ENCODE peak calls at places on chromosomes 2 and 18, in five cellular contexts. O, N, V, X and E are unnamed samples.

GRCh38 chr2:165681841-165682240 is 112.2 kb downstream of the GALNT3 start:
- DNase-seq in O (no peak), N (no peak), V (no peak), X (no peak), E (no peak)

GRCh38 chr2:240433973-240434727 is 1.3 kb upstream of the GPC1 start:
- DNase-seq in O (peak), N (peak), V (no peak), X (no peak), E (peak)

GRCh38 chr2:148660999-148661398 is 16.4 kb downstream of the EPC2 start:
- DNase-seq in O (no peak), N (no peak), V (no peak), X (no peak), E (no peak)

GRCh38 chr2:28332696-28333095 is 60.0 kb upstream of the FOSL2 start:
- DNase-seq in O (no peak), N (no peak), V (no peak), X (no peak), E (no peak)

GRCh38 chr2:190202604-190203003 is 117.0 kb downstream of the HIBCH start:
- DNase-seq in O (no peak), N (no peak), V (no peak), X (no peak), E (no peak)

GRCh38 chr2:54081574-54081973 is 33.8 kb upstream of the ACYP2 start:
- DNase-seq in O (no peak), N (no peak), V (peak), X (no peak), E (peak)

GRCh38 chr2:43226955-43227829 is 786 bp upstream of the ZFP36L2 start:
- DNase-seq in O (peak), N (peak), V (peak), X (peak), E (peak)

GRCh38 chr2:230418341-230419016 is 2.5 kb downstream of the SP100 start:
- DNase-seq in O (peak), N (no peak), V (no peak), X (no peak), E (no peak)

GRCh38 chr2:128623776-128624424 is 305.2 kb upstream of the HS6ST1 start:
- DNase-seq in O (peak), N (no peak), V (peak), X (no peak), E (peak)

GRCh38 chr2:138103156-138103555 is 138.9 kb downstream of the HNMT start:
- DNase-seq in O (no peak), N (no peak), V (no peak), X (no peak), E (no peak)

GRCh38 chr2:7430869-7431641 is 513.8 kb downstream of the RNF144A start:
- DNase-seq in O (peak), N (peak), V (peak), X (peak), E (peak)

GRCh38 chr18:77059294-77059916 is 73.2 kb downstream of the MBP start:
- DNase-seq in O (peak), N (peak), V (no peak), X (peak), E (peak)

GRCh38 chr2:20618468-20618885 is 32.4 kb downstream of the HS1BP3 start:
- DNase-seq in O (no peak), N (no peak), V (no peak), X (no peak), E (no peak)

GRCh38 chr18:58158008-58158407 is 114.0 kb downstream of the NEDD4L start:
- DNase-seq in O (no peak), N (no peak), V (no peak), X (no peak), E (no peak)

GRCh38 chr2:157302492-157303099 is 23.0 kb downstream of the ERMN start:
- DNase-seq in O (peak), N (no peak), V (peak), X (peak), E (peak)

GRCh38 chr2:96537066-96537733 is 648 bp downstream of the ARID5A start:
- DNase-seq in O (peak), N (no peak), V (peak), X (peak), E (peak)

GRCh38 chr2:100865819-100866462 is 46.0 kb downstream of the NPAS2 start:
- DNase-seq in O (no peak), N (no peak), V (no peak), X (no peak), E (no peak)

GRCh38 chr2:120283649-120284048 is 31.0 kb downstream of the RALB start:
- DNase-seq in O (no peak), N (peak), V (no peak), X (no peak), E (no peak)

GRCh38 chr2:42849311-42849710 is 56.9 kb upstream of the HAAO start:
- DNase-seq in O (no peak), N (no peak), V (no peak), X (no peak), E (no peak)

GRCh38 chr2:54457326-54458023 is 1.3 kb downstream of the SPTBN1 start:
- DNase-seq in O (peak), N (peak), V (peak), X (peak), E (peak)

GRCh38 chr2:232325324-232326273 is 53.0 kb upstream of the ALPP start:
- DNase-seq in O (peak), N (peak), V (no peak), X (peak), E (no peak)

GRCh38 chr2:207885010-207885409 is 115.3 kb upstream of the FZD5 start:
- DNase-seq in O (no peak), N (no peak), V (no peak), X (no peak), E (no peak)

GRCh38 chr2:45720210-45720609 is 68.7 kb downstream of the PRKCE start:
- DNase-seq in O (no peak), N (no peak), V (no peak), X (no peak), E (no peak)

GRCh38 chr2:176935543-176936102 is 277.0 kb upstream of the HNRNPA3 start:
- DNase-seq in O (no peak), N (no peak), V (no peak), X (no peak), E (no peak)

GRCh38 chr2:74461187-74462053 is 3.2 kb downstream of the WBP1 start:
- DNase-seq in O (no peak), N (peak), V (no peak), X (peak), E (no peak)

GRCh38 chr2:218981390-218982311 is 3.3 kb downstream of the FEV start:
- DNase-seq in O (no peak), N (peak), V (peak), X (no peak), E (peak)

GRCh38 chr18:63963610-63964256 is 6.1 kb upstream of the SERPINB8 start:
- DNase-seq in O (peak), N (peak), V (no peak), X (peak), E (no peak)

GRCh38 chr2:191467113-191467512 is 210.8 kb upstream of the NABP1 start:
- DNase-seq in O (peak), N (no peak), V (no peak), X (no peak), E (no peak)

GRCh38 chr18:13485604-13486003 is 240.8 kb downstream of the FAM210A start:
- DNase-seq in O (no peak), N (no peak), V (no peak), X (no peak), E (no peak)

GRCh38 chr18:11905613-11906012 is 2.5 kb downstream of the MPPE1 start:
- DNase-seq in O (peak), N (no peak), V (no peak), X (no peak), E (no peak)

GRCh38 chr2:100422320-100422719 is 4.9 kb upstream of the CHST10 start:
- DNase-seq in O (peak), N (peak), V (no peak), X (peak), E (no peak)

GRCh38 chr2:105339414-105339813 is 2.1 kb downstream of the C2orf49 start:
- DNase-seq in O (no peak), N (no peak), V (no peak), X (no peak), E (no peak)

GRCh38 chr2:105344704-105345345 is 7.5 kb downstream of the C2orf49 start:
- DNase-seq in O (no peak), N (no peak), V (no peak), X (no peak), E (no peak)
- TF ChIP-seq CTCF in O (peak), N (peak), V (no peak), X (peak), E (no peak)

GRCh38 chr18:7165846-7166393 is 48.3 kb upstream of the LAMA1 start:
- DNase-seq in O (no peak), N (no peak), V (no peak), X (no peak), E (no peak)

GRCh38 chr18:7168408-7168807 is 50.8 kb upstream of the LAMA1 start:
- DNase-seq in O (no peak), N (no peak), V (no peak), X (no peak), E (no peak)

GRCh38 chr18:7170292-7170691 is 52.7 kb upstream of the LAMA1 start:
- DNase-seq in O (no peak), N (no peak), V (no peak), X (no peak), E (no peak)

GRCh38 chr18:7169601-7170000 is 52.0 kb upstream of the LAMA1 start:
- DNase-seq in O (no peak), N (no peak), V (no peak), X (no peak), E (no peak)

DNA sequence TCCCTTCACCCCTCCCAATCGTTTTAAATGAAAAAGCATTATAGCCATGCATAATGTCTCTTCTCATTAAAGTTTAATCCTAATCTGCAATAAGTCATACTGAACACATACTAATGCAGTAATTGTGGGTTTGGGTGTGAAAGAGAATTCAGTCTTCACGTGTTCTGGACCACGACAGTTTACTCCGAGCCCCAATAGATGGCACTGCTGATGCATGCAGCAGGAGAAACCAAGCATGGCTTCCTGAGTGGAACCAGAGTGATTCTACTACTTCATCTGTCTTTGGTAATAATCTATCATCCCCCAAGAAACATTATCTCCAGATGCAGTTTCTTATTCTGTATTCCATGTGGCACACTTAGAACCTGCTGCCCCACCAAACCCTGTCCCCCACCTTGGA is 47.0 kb upstream of the LAMA1 start:
- DNase-seq in O (no peak), N (no peak), V (no peak), X (peak), E (no peak)
- TF ChIP-seq CTCF in O (no peak), N (peak), V (no peak), X (no peak), E (no peak)

DNA sequence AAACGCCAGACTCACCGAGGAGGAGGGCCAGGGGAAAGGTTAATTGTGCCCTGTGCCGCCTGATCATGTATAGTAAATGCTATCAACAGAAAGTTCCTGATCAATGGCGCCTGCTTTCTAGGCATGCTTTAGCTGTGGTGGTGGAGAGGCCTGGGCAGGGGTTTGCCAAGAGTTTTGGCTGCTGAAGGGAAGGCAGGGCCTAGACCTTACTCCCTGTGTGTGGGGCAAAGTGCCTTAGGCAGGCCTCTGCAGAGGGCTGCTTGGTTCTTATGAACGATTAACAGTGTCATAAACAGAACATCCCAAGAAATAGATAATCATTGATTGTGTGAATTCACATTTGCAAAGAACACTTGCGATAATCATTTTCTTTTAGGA is 6.3 kb downstream of the TSHZ1 start:
- DNase-seq in O (no peak), N (no peak), V (no peak), X (no peak), E (no peak)
- TF ChIP-seq CTCF in O (no peak), N (no peak), V (no peak), X (no peak), E (no peak)

GRCh38 chr2:63878486-63878885 is 36.8 kb downstream of the UGP2 start:
- DNase-seq in O (no peak), N (no peak), V (no peak), X (no peak), E (no peak)

GRCh38 chr2:63879876-63880433 is 38.3 kb downstream of the UGP2 start:
- DNase-seq in O (no peak), N (no peak), V (no peak), X (no peak), E (no peak)

GRCh38 chr2:63882395-63883130 is 40.9 kb downstream of the UGP2 start:
- DNase-seq in O (no peak), N (no peak), V (no peak), X (no peak), E (no peak)

GRCh38 chr2:63880603-63881002 is 38.9 kb downstream of the UGP2 start:
- DNase-seq in O (no peak), N (no peak), V (no peak), X (no peak), E (no peak)

GRCh38 chr2:63881208-63881607 is 39.5 kb downstream of the UGP2 start:
- DNase-seq in O (no peak), N (no peak), V (no peak), X (no peak), E (no peak)
- TF ChIP-seq CTCF in O (no peak), N (no peak), V (no peak), X (no peak), E (no peak)

GRCh38 chr2:26025509-26025908 is 8.4 kb upstream of the RAB10 start:
- DNase-seq in O (no peak), N (no peak), V (no peak), X (no peak), E (no peak)
- TF ChIP-seq CTCF in O (no peak), N (no peak), V (no peak), X (no peak), E (no peak)

DNA sequence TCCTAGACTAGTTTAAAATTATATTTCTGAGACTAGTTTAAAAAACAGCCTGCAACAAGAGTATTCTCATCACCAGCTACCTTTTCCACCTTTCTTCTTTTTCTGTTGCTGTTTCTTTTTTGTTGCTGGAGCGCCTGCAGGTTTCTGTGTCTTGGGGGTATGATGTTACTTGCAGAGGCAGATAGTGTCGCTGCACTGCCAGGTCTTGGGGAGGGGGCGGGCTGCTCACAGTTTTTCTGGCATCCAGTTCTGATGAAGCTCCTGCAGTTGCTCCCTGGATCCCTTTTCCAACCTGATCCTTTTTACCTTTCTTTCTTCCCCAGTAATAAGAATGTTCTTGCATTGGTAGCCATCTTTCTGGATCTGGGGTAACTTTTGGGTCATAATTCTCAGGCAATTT is 8.0 kb upstream of the C18orf32 start:
- DNase-seq in O (no peak), N (peak), V (no peak), X (no peak), E (no peak)
- TF ChIP-seq CTCF in O (no peak), N (no peak), V (no peak), X (no peak), E (no peak)